ENCODE peak calls at places on chromosomes 16 and 17, in nine cellular contexts. H is astrocyte of the spinal cord, U is fibroblast of the aortic adventitia, B is stomach, X is lower lobe of right lung, D is tibial nerve, T is AG09319, E is lung, C is epithelial cell of esophagus. K is an unnamed sample.

GRCh38 chr17:10598620-10599019 is 49.2 kb upstream of the MYH2 start:
- DNase-seq in H (no peak), U (no peak), B (no peak), X (no peak), D (no peak), T (no peak), E (no peak), C (no peak), K (no peak)

GRCh38 chr17:67531291-67531690 is 154.2 kb downstream of the PITPNC1 start:
- DNase-seq in H (no peak), U (no peak), B (no peak), X (no peak), D (no peak), T (no peak), E (no peak), C (no peak), K (no peak)

GRCh38 chr17:59688008-59688407 is 19.2 kb downstream of the PTRH2 start:
- DNase-seq in H (no peak), U (no peak), B (no peak), X (no peak), D (no peak), T (no peak), E (no peak), C (no peak), K (no peak)

GRCh38 chr16:56625140-56625942 is at the start of gene MT1E:
- DNase-seq in H (peak; percentile 80), U (peak; percentile 82), B (peak; percentile 93), X (peak; percentile 88), D (peak; percentile 42), T (no peak), E (peak; percentile 77), C (peak; percentile 83), K (no peak)

GRCh38 chr16:57649846-57650245 is 18.3 kb upstream of the ADGRG3 start:
- DNase-seq in H (no peak), U (no peak), B (no peak), X (no peak), D (no peak), T (no peak), E (no peak), C (no peak), K (no peak)

GRCh38 chr17:5241861-5242671 is 7.4 kb upstream of the SCIMP start:
- DNase-seq in H (no peak), U (no peak), B (peak; percentile 29), X (no peak), D (no peak), T (no peak), E (no peak), C (peak; percentile 67), K (no peak)

GRCh38 chr17:78395186-78395585 is 16.7 kb downstream of the PGS1 start:
- DNase-seq in H (no peak), U (no peak), B (no peak), X (no peak), D (no peak), T (no peak), E (no peak), C (no peak), K (no peak)

GRCh38 chr16:3846087-3846486 is 34.4 kb downstream of the CREBBP start:
- DNase-seq in H (no peak), U (no peak), B (no peak), X (no peak), D (no peak), T (no peak), E (no peak), C (no peak), K (no peak)

GRCh38 chr17:67613961-67614360 is 103.8 kb upstream of the NOL11 start:
- DNase-seq in H (no peak), U (no peak), B (no peak), X (no peak), D (no peak), T (no peak), E (no peak), C (no peak), K (no peak)

GRCh38 chr16:2985893-2986355 is 5.7 kb upstream of the PKMYT1 start:
- DNase-seq in H (no peak), U (no peak), B (peak; percentile 68), X (no peak), D (no peak), T (no peak), E (no peak), C (no peak), K (no peak)

GRCh38 chr16:17983114-17983513 is 353.4 kb downstream of the NPIPA8 start:
- DNase-seq in H (no peak), U (no peak), B (no peak), X (no peak), D (no peak), T (no peak), E (no peak), C (no peak), K (no peak)

GRCh38 chr16:47084198-47084597 is 59.5 kb downstream of the NETO2 start:
- DNase-seq in H (no peak), U (no peak), B (no peak), X (no peak), D (no peak), T (no peak), E (no peak), C (no peak), K (no peak)

GRCh38 chr16:47081113-47081512 is 62.6 kb downstream of the NETO2 start:
- DNase-seq in H (no peak), U (no peak), B (no peak), X (no peak), D (no peak), T (no peak), E (no peak), C (no peak), K (no peak)

GRCh38 chr16:47079883-47080282 is 63.9 kb downstream of the NETO2 start:
- DNase-seq in H (no peak), U (no peak), B (no peak), X (no peak), D (no peak), T (no peak), E (no peak), C (no peak), K (no peak)
- TF ChIP-seq CTCF in H (no peak), U (no peak), B (no peak), X (no peak), D (no peak), T (no peak), E (no peak), C (no peak), K (no peak)

GRCh38 chr17:54307326-54307725 is 484.6 kb downstream of the KIF2B start:
- DNase-seq in H (no peak), U (peak; percentile 7), B (no peak), X (no peak), D (no peak), T (no peak), E (no peak), C (peak; percentile 36), K (no peak)
- TF ChIP-seq CTCF in H (no peak), U (no peak), B (no peak), X (no peak), D (no peak), T (no peak), E (no peak), C (no peak), K (no peak)

GRCh38 chr17:76329664-76330063 is 21.6 kb upstream of the QRICH2 start:
- DNase-seq in H (no peak), U (no peak), B (no peak), X (no peak), D (no peak), T (no peak), E (no peak), C (no peak), K (no peak)
- TF ChIP-seq CTCF in H (no peak), U (no peak), B (no peak), X (no peak), D (no peak), T (no peak), E (no peak), C (no peak), K (no peak)

GRCh38 chr17:45096141-45096540 is 35.0 kb downstream of the NMT1 start:
- DNase-seq in H (peak; percentile 35), U (peak; percentile 48), B (no peak), X (no peak), D (no peak), T (no peak), E (no peak), C (peak; percentile 56), K (no peak)
- TF ChIP-seq CTCF in H (peak; percentile 74), U (peak; percentile 59), B (no peak), X (peak; percentile 32), D (peak; percentile 30), T (peak; percentile 71), E (peak; percentile 0), C (peak; percentile 65), K (no peak)

GRCh38 chr17:74815671-74816370 is 39.7 kb upstream of the NAT9 start:
- DNase-seq in H (no peak), U (no peak), B (no peak), X (no peak), D (no peak), T (no peak), E (no peak), C (no peak), K (no peak)
- TF ChIP-seq CTCF in H (peak; percentile 42), U (no peak), B (no peak), X (no peak), D (no peak), T (no peak), E (no peak), C (peak; percentile 26), K (no peak)

DNA sequence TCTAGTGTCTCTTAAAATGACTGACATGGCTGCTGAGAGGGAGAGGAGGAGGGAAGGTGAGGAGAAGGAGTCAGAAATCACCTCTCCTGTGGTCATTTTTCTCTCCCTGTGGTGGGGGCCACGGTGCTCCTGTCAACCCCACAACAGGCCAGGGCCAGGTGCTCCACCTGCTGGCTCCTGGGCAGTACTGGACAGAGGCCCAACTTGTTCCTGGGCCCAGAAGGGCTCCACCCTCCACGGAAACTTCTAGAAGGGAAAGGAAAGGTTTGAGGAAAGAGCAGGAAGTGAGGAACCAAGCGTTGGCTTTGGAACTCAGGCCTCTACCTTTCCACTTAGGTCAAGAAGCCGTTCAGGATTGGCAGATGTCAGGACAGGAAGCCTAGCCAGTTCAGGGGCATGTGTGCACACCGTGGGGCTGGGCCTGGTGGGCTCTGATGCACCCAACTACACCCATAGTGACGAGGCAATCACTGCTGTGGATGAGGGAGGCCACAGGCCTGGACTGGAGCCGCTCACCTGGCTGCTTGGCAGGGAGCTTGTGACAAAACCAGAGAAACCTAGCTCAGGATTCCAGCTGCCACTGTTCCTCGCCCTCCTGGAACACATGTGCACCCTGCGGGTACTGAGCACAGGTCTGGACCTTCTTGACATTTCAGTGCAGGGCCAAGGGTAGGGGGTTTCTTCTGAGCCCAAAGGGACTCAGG is 36.1 kb downstream of the WNT3 start:
- DNase-seq in H (peak; percentile 17), U (no peak), B (peak; percentile 65), X (peak; percentile 70), D (no peak), T (no peak), E (peak; percentile 44), C (peak; percentile 60), K (no peak)
- TF ChIP-seq CTCF in H (peak; percentile 76), U (peak; percentile 35), B (peak; percentile 46), X (peak; percentile 57), D (no peak), T (peak; percentile 41), E (peak; percentile 18), C (peak; percentile 79), K (peak; percentile 20)

GRCh38 chr17:7889166-7889584 is 586 bp downstream of the CHD3 start:
- DNase-seq in H (peak; percentile 85), U (peak; percentile 94), B (peak; percentile 99), X (peak; percentile 97), D (peak; percentile 90), T (peak; percentile 91), E (peak; percentile 98), C (peak; percentile 77), K (peak; percentile 77)
- TF ChIP-seq CTCF in H (peak; percentile 40), U (peak; percentile 58), B (peak; percentile 72), X (peak; percentile 53), D (peak; percentile 79), T (peak; percentile 38), E (peak; percentile 15), C (peak; percentile 52), K (no peak)

GRCh38 chr17:40791808-40792436 is 7.8 kb downstream of the KRT28 start:
- DNase-seq in H (peak; percentile 46), U (peak; percentile 66), B (no peak), X (no peak), D (peak; percentile 21), T (no peak), E (no peak), C (peak; percentile 53), K (no peak)
- TF ChIP-seq CTCF in H (peak; percentile 75), U (peak; percentile 57), B (peak; percentile 34), X (peak; percentile 58), D (peak; percentile 73), T (peak; percentile 67), E (peak; percentile 19), C (peak; percentile 75), K (peak; percentile 56)